ENCODE peak calls at places on chromosomes 5 and 9, in nine cellular contexts. S is natural killer cell; I is AG09319; R is activated CD4-positive, alpha-beta T cell treated with anti-CD3 and anti-CD28 coated beads, Interleukin-2, amount 10 ng/mL, durations not matched to agents 7 days and 5 days; H is iris pigment epithelial cell; V is activated CD8-positive, alpha-beta memory T cell treated with anti-CD3 and anti-CD28 coated beads for 24 hours; U is RCC 7860; O is H7; K is stimulated activated CD8-positive, alpha-beta memory T cell treated with anti-CD3 and anti-CD28 coated beads, Interleukin-15, amount 100 ng/mL, for 1 hour. N is an unnamed sample.

GRCh38 chr9:119963798-119964372 is 594.6 kb upstream of the BRINP1 start:
- DNase-seq in S (no peak), I (peak; percentile 91), R (no peak), H (peak; percentile 91), V (no peak), U (peak; percentile 86), O (peak; percentile 79), K (no peak), N (no peak)

GRCh38 chr9:107345327-107345726 is 62.2 kb downstream of the RAD23B start:
- DNase-seq in S (no peak), I (no peak), R (no peak), H (no peak), V (peak; percentile 9), U (no peak), O (no peak), K (no peak), N (no peak)

GRCh38 chr5:169041180-169041579 is 259.8 kb downstream of the SLIT3 start:
- DNase-seq in S (no peak), I (no peak), R (no peak), H (no peak), V (no peak), U (no peak), O (no peak), K (no peak), N (no peak)

GRCh38 chr5:178674334-178674733 is 47.5 kb upstream of the CLK4 start:
- DNase-seq in S (no peak), I (no peak), R (no peak), H (peak; percentile 70), V (no peak), U (no peak), O (no peak), K (no peak), N (no peak)

GRCh38 chr5:173547579-173547978 is 68.9 kb downstream of the BOD1 start:
- DNase-seq in S (no peak), I (no peak), R (no peak), H (peak; percentile 77), V (no peak), U (no peak), O (no peak), K (no peak), N (no peak)

GRCh38 chr5:179250561-179251225 is 94.6 kb downstream of the ADAMTS2 start:
- DNase-seq in S (no peak), I (no peak), R (no peak), H (no peak), V (no peak), U (no peak), O (no peak), K (no peak), N (no peak)

GRCh38 chr9:35726876-35727438 is 5.0 kb downstream of the TLN1 start:
- DNase-seq in S (peak; percentile 32), I (no peak), R (peak; percentile 55), H (peak; percentile 65), V (no peak), U (no peak), O (no peak), K (no peak), N (no peak)

GRCh38 chr5:34930527-34930844 is 1.1 kb downstream of the DNAJC21 start:
- DNase-seq in S (no peak), I (no peak), R (no peak), H (peak; percentile 80), V (no peak), U (no peak), O (no peak), K (no peak), N (no peak)

GRCh38 chr5:53406630-53407316 is 73.7 kb upstream of the FST start:
- DNase-seq in S (no peak), I (no peak), R (no peak), H (peak; percentile 95), V (no peak), U (peak; percentile 54), O (no peak), K (no peak), N (no peak)

GRCh38 chr5:151719228-151719861 is 32.6 kb upstream of the SPARC start:
- DNase-seq in S (no peak), I (no peak), R (peak; percentile 36), H (peak; percentile 55), V (no peak), U (no peak), O (no peak), K (no peak), N (no peak)

GRCh38 chr9:126372716-126373115 is 46.1 kb downstream of the MVB12B start:
- DNase-seq in S (no peak), I (no peak), R (no peak), H (no peak), V (no peak), U (no peak), O (no peak), K (no peak), N (no peak)

GRCh38 chr5:127907907-127908306 is 175.7 kb upstream of the SLC12A2 start:
- DNase-seq in S (no peak), I (no peak), R (no peak), H (no peak), V (no peak), U (no peak), O (no peak), K (no peak), N (no peak)

GRCh38 chr9:138022756-138023393 is 145.3 kb downstream of the CACNA1B start:
- DNase-seq in S (no peak), I (no peak), R (no peak), H (no peak), V (no peak), U (no peak), O (peak; percentile 67), K (no peak), N (no peak)

GRCh38 chr5:7927466-7928375 is 58.8 kb downstream of the MTRR start:
- DNase-seq in S (no peak), I (no peak), R (peak; percentile 47), H (peak; percentile 49), V (no peak), U (peak; percentile 56), O (peak; percentile 72), K (no peak), N (no peak)

GRCh38 chr9:26540094-26540493 is 352.5 kb downstream of the CAAP1 start:
- DNase-seq in S (no peak), I (no peak), R (no peak), H (no peak), V (no peak), U (no peak), O (no peak), K (no peak), N (no peak)

GRCh38 chr5:126182901-126183695 is 240.1 kb upstream of the GRAMD2B start:
- DNase-seq in S (no peak), I (no peak), R (no peak), H (no peak), V (no peak), U (no peak), O (no peak), K (no peak), N (no peak)

GRCh38 chr5:176697267-176697928 is 50.1 kb downstream of the TSPAN17 start:
- DNase-seq in S (no peak), I (no peak), R (no peak), H (no peak), V (no peak), U (no peak), O (peak; percentile 81), K (no peak), N (no peak)

GRCh38 chr9:3804148-3804547 is 278.3 kb upstream of the RFX3 start:
- DNase-seq in S (no peak), I (no peak), R (no peak), H (peak; percentile 68), V (no peak), U (no peak), O (no peak), K (no peak), N (no peak)

GRCh38 chr5:139976703-139977102 is 66.4 kb downstream of the NRG2 start:
- DNase-seq in S (no peak), I (no peak), R (no peak), H (no peak), V (no peak), U (no peak), O (no peak), K (no peak), N (no peak)

GRCh38 chr9:75184471-75184870 is 96.2 kb downstream of the OSTF1 start:
- DNase-seq in S (no peak), I (no peak), R (no peak), H (peak; percentile 10), V (no peak), U (no peak), O (no peak), K (no peak), N (no peak)

N was measured in T-helper 17 cell.